ENCODE peak calls at places on chromosomes 6 and 20, in eight cellular contexts. K is suprapubic skin; C is MG63; L is AG04450; E is ovary; B is heart right ventricle; G is effector memory CD4-positive, alpha-beta T cell; U is uterus. I is an unnamed sample. For H3K9me3, the result is how much of the 10 kb centered on the place peaks cover.

GRCh38 chr6:43915213-43915869 is 145.3 kb downstream of the VEGFA start:
- DNase-seq in K (no peak), C (no peak), L (no peak), E (no peak), B (no peak), G (no peak), U (no peak), I (no peak)

GRCh38 chr6:3777695-3778461 is 26.4 kb upstream of the PXDC1 start:
- DNase-seq in K (peak), C (no peak), L (no peak), E (no peak), B (no peak), G (no peak), U (no peak), I (no peak)

GRCh38 chr6:156877126-156877863 is 100.1 kb downstream of the ARID1B start:
- DNase-seq in K (no peak), C (no peak), L (no peak), E (peak), B (peak), G (no peak), U (peak), I (no peak)

GRCh38 chr6:31719001-31719400 is 2.5 kb downstream of the LY6G6C start:
- DNase-seq in K (no peak), C (no peak), L (no peak), E (no peak), B (no peak), G (no peak), U (no peak), I (no peak)

GRCh38 chr6:111190637-111191036 is 103.3 kb downstream of the SLC16A10 start:
- DNase-seq in K (no peak), C (no peak), L (no peak), E (no peak), B (no peak), G (no peak), U (no peak), I (no peak)

GRCh38 chr20:24257171-24257570 is 212.3 kb upstream of the SYNDIG1 start:
- DNase-seq in K (no peak), C (no peak), L (no peak), E (no peak), B (no peak), G (no peak), U (no peak), I (no peak)

GRCh38 chr20:4740774-4741431 is 19.2 kb downstream of the PRND start:
- DNase-seq in K (peak), C (peak), L (no peak), E (peak), B (peak), G (peak), U (peak), I (peak)

GRCh38 chr6:81553246-81553645 is 199.2 kb downstream of the TENT5A start:
- DNase-seq in K (no peak), C (peak), L (no peak), E (no peak), B (no peak), G (no peak), U (no peak), I (no peak)

GRCh38 chr6:43159599-43159998 is 11.5 kb upstream of the SRF start:
- DNase-seq in K (no peak), C (no peak), L (no peak), E (no peak), B (no peak), G (no peak), U (no peak), I (no peak)

GRCh38 chr6:3229566-3230274 is 2.3 kb upstream of the TUBB2B start:
- DNase-seq in K (no peak), C (no peak), L (no peak), E (no peak), B (no peak), G (no peak), U (no peak), I (no peak)

GRCh38 chr6:81938991-81939773 is 186.7 kb upstream of the TENT5A start:
- DNase-seq in K (no peak), C (peak), L (no peak), E (no peak), B (no peak), G (no peak), U (no peak), I (no peak)

DNA sequence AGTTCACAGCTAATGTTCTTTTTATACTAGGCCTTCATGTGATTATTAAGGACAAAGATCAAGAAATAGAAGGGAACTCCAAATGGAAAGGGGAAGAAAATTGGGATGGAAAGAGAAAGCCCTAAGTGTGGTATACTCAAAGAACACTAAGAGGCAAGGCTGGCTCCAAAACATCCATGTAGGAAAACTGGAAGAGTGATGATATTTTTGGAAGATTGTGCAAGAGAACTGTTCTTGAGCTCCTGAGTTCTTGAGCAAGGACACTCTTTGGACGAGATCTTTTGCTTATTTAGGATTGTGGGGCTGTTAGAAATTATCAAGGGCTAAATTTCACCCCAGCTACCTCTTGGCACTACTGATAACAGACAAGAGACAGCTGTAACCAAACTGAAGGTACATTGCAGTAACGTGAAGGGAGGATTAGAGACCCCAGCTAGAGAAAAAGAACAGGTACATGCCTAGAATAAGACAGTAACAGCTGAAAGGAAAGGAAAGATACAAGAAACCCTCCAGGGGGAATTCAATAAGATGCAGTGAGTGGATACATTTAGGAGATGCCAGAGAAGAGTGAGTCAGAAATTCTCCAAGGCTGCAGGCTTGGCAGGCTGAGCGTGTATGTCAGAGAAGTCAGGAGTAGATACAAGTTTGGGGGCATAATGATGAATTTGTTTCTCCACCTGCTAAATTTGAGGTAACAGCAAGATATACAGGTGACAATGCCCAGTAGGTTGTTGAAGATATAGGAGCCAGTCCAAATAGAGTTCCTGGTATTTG is 69.7 kb downstream of the CBLN4 start:
- DNase-seq in K (no peak), C (no peak), L (no peak), E (peak), B (no peak), G (no peak), U (no peak), I (no peak)
- H3K9me3 ChIP-seq in K (under half), C (under half), L (under half), E (under half), B (under half), G (under half), U (under half), I (under half)

GRCh38 chr20:48931527-48932374 is 10.2 kb downstream of the ARFGEF2 start:
- DNase-seq in K (no peak), C (no peak), L (no peak), E (no peak), B (no peak), G (no peak), U (no peak), I (no peak)
- H3K9me3 ChIP-seq in K (under half), C (under half), L (under half), E (under half), B (under half), G (under half), U (under half), I (under half)

DNA sequence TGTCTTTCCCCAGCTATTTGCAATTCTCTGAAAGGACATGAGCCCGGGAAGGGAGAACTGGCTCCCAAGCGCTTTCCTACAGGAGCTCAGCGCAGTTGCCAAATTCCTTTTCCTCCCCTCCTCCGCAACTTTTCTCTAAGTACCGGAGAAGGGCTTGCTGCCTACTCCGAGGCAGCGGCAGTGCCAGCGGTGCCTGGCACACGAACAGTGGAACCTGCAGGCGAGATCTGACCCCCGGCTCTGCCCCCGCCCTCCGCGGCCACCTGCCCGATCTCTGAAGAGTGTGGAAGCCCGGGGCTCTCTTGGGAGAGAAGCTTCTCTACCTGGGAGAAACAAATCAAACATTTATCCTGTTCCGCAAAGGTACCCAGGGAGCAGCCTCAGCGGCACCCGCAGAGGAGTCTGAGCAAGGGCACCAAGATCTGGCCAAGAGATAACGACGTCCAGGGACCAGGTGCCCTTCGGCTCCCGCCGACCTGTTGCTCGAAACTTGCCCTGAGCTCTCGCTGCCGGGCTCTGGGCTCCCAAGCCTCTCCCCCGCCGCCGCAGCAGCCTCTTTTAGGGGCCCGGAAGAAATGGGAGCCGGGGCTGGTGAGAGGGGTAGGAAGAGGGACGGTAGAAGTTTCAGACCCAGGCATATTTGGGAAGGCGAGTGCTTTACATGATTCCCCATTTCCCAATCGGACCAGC is 2.1 kb downstream of the CBLN4 start:
- DNase-seq in K (no peak), C (no peak), L (no peak), E (peak), B (no peak), G (no peak), U (no peak), I (no peak)
- H3K9me3 ChIP-seq in K (under half), C (under half), L (under half), E (under half), B (under half), G (under half), U (under half), I (under half)

DNA sequence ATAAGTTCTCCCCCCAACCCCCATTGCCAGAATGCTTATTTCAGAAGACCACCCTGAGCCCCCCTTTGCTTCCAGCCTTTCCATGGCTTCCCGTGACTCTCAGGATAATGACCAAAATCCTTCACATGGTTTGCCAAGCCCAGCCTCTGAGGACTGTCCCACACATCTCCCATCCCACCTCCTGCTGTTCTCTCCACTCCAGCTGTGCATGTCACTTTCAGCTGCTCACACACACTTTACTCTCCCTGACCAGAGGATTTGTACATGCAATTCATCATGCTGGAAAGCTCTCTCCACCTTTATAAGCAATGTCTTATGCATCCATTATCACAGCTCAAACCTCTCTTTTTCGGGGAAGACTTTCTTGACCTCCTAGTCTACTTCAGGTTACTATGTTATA is 164.2 kb downstream of the PRL start:
- DNase-seq in K (no peak), C (no peak), L (no peak), E (no peak), B (no peak), G (no peak), U (no peak), I (no peak)
- H3K9me3 ChIP-seq in K (under half), C (under half), L (under half), E (under half), B (under half), G (under half), U (under half), I (under half)

GRCh38 chr20:40148886-40149285 is 540.1 kb downstream of the MAFB start:
- DNase-seq in K (no peak), C (no peak), L (no peak), E (no peak), B (no peak), G (no peak), U (no peak), I (no peak)

GRCh38 chr20:40144581-40144980 is 544.5 kb downstream of the MAFB start:
- DNase-seq in K (no peak), C (no peak), L (no peak), E (no peak), B (no peak), G (no peak), U (no peak), I (no peak)
- H3K9me3 ChIP-seq in K (under half), C (under half), L (under half), E (under half), B (under half), G (under half), U (under half), I (under half)

DNA sequence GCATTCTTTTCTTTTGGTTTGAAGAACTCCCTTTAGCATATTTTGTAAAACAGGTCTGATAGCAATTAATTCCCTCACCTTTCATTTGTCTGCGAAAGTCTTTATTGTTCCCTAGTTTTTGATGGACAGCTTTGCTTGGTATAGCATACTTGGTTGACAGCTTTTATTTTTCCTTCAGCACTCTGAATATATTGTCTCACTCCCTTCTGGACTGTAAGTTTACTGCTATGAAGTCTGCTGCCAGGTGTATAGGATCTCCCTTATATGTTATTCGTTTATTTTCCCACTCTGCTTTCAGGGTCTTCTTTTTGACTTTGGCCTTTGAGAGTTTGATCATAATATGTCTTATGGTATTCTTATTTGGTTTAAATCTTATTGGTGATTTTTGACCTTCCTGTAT is 47.7 kb upstream of the SNAP91 start:
- DNase-seq in K (no peak), C (no peak), L (no peak), E (no peak), B (no peak), G (no peak), U (no peak), I (no peak)
- H3K9me3 ChIP-seq in K (under half), C (under half), L (under half), E (under half), B (under half), G (under half), U (under half), I (under half)

DNA sequence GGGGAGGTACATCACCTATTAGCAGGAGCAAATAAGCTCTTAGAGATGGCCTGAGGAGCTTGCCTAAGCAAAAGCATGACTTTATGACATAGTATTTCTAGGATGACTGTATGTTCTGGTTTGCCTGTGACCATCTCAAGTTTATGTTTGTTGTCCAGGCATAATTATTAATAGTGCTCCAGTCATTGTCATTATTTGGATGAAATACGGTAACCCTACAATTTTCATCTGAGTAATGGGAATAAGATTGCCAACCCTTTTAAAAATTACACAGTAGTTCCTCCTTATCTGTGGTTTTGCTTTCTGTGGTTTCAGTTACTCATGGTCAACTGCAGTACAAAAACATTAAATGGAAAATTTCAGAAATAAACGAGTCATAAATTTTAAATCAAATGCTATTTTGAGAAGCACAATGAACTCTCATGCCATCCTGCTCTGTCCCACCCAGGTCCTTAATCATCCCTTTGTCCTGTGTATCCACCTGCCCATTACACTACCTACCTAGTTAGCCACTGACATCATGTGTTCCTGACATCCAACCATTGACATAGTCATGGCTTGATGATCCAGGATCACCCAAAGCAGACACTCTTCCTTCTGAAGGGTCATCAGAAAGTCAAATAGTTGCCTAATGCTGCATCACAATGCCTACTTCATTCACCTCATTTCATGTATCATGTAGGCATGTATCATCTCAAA is 27.0 kb upstream of the TFB1M start:
- DNase-seq in K (no peak), C (no peak), L (no peak), E (no peak), B (no peak), G (no peak), U (no peak), I (no peak)
- H3K9me3 ChIP-seq in K (under half), C (under half), L (under half), E (under half), B (under half), G (under half), U (under half), I (under half)

DNA sequence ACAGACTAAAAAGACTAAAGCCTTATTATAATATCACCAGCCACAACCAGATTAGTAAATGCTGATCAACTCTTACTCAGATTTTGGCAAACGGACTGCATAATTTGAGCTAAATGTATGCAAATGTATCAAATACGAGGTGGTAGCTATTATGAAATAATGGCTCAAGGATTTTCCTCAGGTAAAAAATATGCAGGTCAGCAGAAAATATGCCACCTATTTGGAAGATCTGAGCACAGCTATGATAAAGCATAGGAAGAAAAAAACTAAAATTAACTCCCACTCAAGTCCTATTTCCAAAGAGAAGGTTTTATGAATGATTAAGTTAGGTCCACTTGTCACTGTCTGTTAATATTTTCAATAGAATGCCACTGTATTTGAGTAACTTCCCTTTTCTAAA is 22.4 kb downstream of the SYCP2 start:
- DNase-seq in K (no peak), C (no peak), L (no peak), E (no peak), B (no peak), G (no peak), U (no peak), I (no peak)
- H3K9me3 ChIP-seq in K (under half), C (under half), L (under half), E (under half), B (under half), G (under half), U (under half), I (under half)